ENCODE peak calls at places on chromosomes 6 and 20, in seven cellular contexts. J, A, M, N, B, Q and D are unnamed samples.

GRCh38 chr6:113067612-113068262 is 720.6 kb downstream of the RFPL4B start:
- DNase-seq in N (no peak), A (no peak), M (no peak), B (peak), Q (peak), J (no peak), D (no peak)

GRCh38 chr6:1848752-1849151 is 239.0 kb downstream of the FOXC1 start:
- DNase-seq in N (no peak), M (no peak), B (no peak), Q (no peak), J (no peak), A (no peak), D (no peak)

GRCh38 chr6:38857815-38858214 is 142.7 kb downstream of the DNAH8 start:
- DNase-seq in B (no peak), Q (no peak), M (no peak), N (no peak), J (no peak), A (no peak), D (no peak)

GRCh38 chr20:3380228-3381070 is 27.0 kb downstream of the DNAAF9 start:
- DNase-seq in B (peak), A (no peak), J (no peak), M (no peak), Q (no peak), N (no peak), D (no peak)

GRCh38 chr20:50533464-50533863 is 23.3 kb downstream of the PTPN1 start:
- DNase-seq in B (no peak), N (no peak), Q (no peak), M (no peak), J (no peak), A (no peak), D (no peak)

GRCh38 chr6:35011096-35012041 is 122.3 kb downstream of the ANKS1A start:
- DNase-seq in Q (no peak), M (no peak), A (no peak), J (no peak), B (no peak), N (no peak), D (no peak)

GRCh38 chr20:37327748-37328147 is 18.2 kb upstream of the SRC start:
- DNase-seq in A (peak), B (peak), J (peak), N (no peak), M (no peak), Q (peak), D (no peak)

GRCh38 chr20:17520583-17520982 is 10.6 kb downstream of the BFSP1 start:
- DNase-seq in M (no peak), A (no peak), J (no peak), B (no peak), N (no peak), Q (no peak), D (no peak)

GRCh38 chr20:3193806-3194616 is 10.5 kb downstream of the DDRGK1 start:
- DNase-seq in Q (no peak), A (no peak), B (no peak), J (peak), M (no peak), N (no peak), D (no peak)

GRCh38 chr6:74720923-74721322 is 484.9 kb downstream of the COL12A1 start:
- DNase-seq in Q (no peak), M (no peak), J (no peak), N (no peak), B (no peak), A (no peak), D (peak)

GRCh38 chr6:37137201-37137880 is 32.6 kb upstream of the PIM1 start:
- DNase-seq in B (peak), Q (peak), M (no peak), A (no peak), N (peak), J (no peak), D (peak)

GRCh38 chr6:134379599-134379998 is 61.7 kb upstream of the SGK1 start:
- DNase-seq in N (no peak), B (no peak), A (no peak), M (no peak), J (no peak), Q (no peak), D (no peak)

GRCh38 chr6:20207096-20207454 is 5.2 kb downstream of the MBOAT1 start:
- DNase-seq in B (no peak), M (no peak), Q (no peak), N (no peak), J (no peak), A (no peak), D (no peak)

GRCh38 chr6:1873781-1874180 is 264.1 kb downstream of the FOXC1 start:
- DNase-seq in N (no peak), B (no peak), Q (no peak), A (no peak), J (no peak), M (no peak), D (no peak)

GRCh38 chr20:9035129-9035528 is 33.8 kb upstream of the PLCB4 start:
- DNase-seq in A (peak), J (no peak), N (peak), M (no peak), B (peak), Q (peak), D (peak)

GRCh38 chr20:40459299-40459698 is 229.7 kb downstream of the MAFB start:
- DNase-seq in N (no peak), A (no peak), B (no peak), Q (no peak), M (no peak), J (no peak), D (no peak)

GRCh38 chr20:47741669-47742345 is 43.5 kb downstream of the SULF2 start:
- DNase-seq in B (no peak), J (no peak), M (no peak), Q (no peak), N (no peak), A (no peak), D (no peak)

GRCh38 chr20:32037929-32038328 is 14.1 kb upstream of the HCK start:
- DNase-seq in N (no peak), M (no peak), Q (peak), J (no peak), B (peak), A (no peak), D (peak)

GRCh38 chr6:142152731-142153130 is 5.7 kb downstream of the VTA1 start:
- DNase-seq in A (no peak), N (peak), B (peak), Q (peak), J (no peak), M (no peak), D (peak)

GRCh38 chr6:142367061-142367460 is 65.3 kb downstream of the ADGRG6 start:
- DNase-seq in B (no peak), M (no peak), J (no peak), A (no peak), N (no peak), Q (no peak), D (no peak)

GRCh38 chr6:139547082-139547776 is 172.8 kb upstream of the CITED2 start:
- DNase-seq in N (no peak), Q (peak), J (no peak), A (no peak), B (no peak), M (no peak), D (no peak)

GRCh38 chr20:3749689-3750639 is 17.5 kb downstream of the HSPA12B start:
- DNase-seq in B (no peak), M (no peak), N (no peak), A (no peak), Q (no peak), J (no peak), D (peak)

GRCh38 chr20:21026951-21027350 is 79.2 kb downstream of the LINC00237 start:
- DNase-seq in J (no peak), N (no peak), Q (no peak), B (no peak), A (no peak), M (no peak), D (no peak)

GRCh38 chr20:60993647-60994046 is 258.4 kb upstream of the CDH4 start:
- DNase-seq in B (peak), J (no peak), A (no peak), M (no peak), Q (no peak), N (no peak), D (no peak)
- TF ChIP-seq CTCF in B (peak), J (no peak), A (no peak), M (no peak), Q (no peak), N (peak), D (no peak)

GRCh38 chr20:62326959-62327725 is 24.3 kb downstream of the ADRM1 start:
- DNase-seq in N (no peak), B (no peak), M (no peak), Q (no peak), J (no peak), A (no peak), D (no peak)
- TF ChIP-seq CTCF in N (no peak), B (no peak), M (no peak), Q (no peak), J (no peak), A (no peak), D (no peak)

GRCh38 chr20:45305262-45305661 is 1.4 kb upstream of the RBPJL start:
- DNase-seq in Q (no peak), B (no peak), M (no peak), A (peak), J (no peak), N (no peak), D (no peak)
- TF ChIP-seq CTCF in Q (no peak), B (no peak), M (no peak), A (no peak), J (no peak), N (peak), D (peak)

GRCh38 chr6:152636675-152637421 is at the start of gene SYNE1:
- DNase-seq in N (no peak), J (peak), A (peak), Q (peak), B (peak), M (no peak), D (peak)

GRCh38 chr6:152637422-152638047 is 373 bp upstream of the SYNE1 start:
- DNase-seq in M (no peak), B (peak), A (no peak), N (no peak), Q (peak), J (no peak), D (no peak)

GRCh38 chr6:152648090-152648489 is 10.9 kb upstream of the SYNE1 start:
- DNase-seq in M (no peak), J (no peak), Q (peak), N (no peak), B (peak), A (no peak), D (no peak)

GRCh38 chr6:152642578-152643375 is 5.6 kb upstream of the SYNE1 start:
- DNase-seq in B (peak), J (peak), N (no peak), A (peak), M (peak), Q (peak), D (peak)
- TF ChIP-seq CTCF in B (peak), J (peak), N (peak), A (peak), M (peak), Q (peak), D (peak)

GRCh38 chr6:33763483-33763882 is 16.8 kb upstream of the IP6K3 start:
- DNase-seq in A (no peak), Q (no peak), N (no peak), M (no peak), B (no peak), J (no peak), D (no peak)

GRCh38 chr6:33761581-33761921 is 14.8 kb upstream of the IP6K3 start:
- DNase-seq in N (no peak), B (no peak), A (no peak), M (no peak), J (no peak), Q (no peak), D (no peak)

GRCh38 chr6:33764036-33764435 is 17.3 kb upstream of the IP6K3 start:
- DNase-seq in M (no peak), B (no peak), A (no peak), Q (no peak), N (no peak), J (no peak), D (no peak)

GRCh38 chr6:33762713-33763112 is 16.0 kb upstream of the IP6K3 start:
- DNase-seq in Q (no peak), B (peak), A (no peak), M (no peak), J (no peak), N (no peak), D (no peak)

GRCh38 chr6:33761922-33762629 is 15.4 kb upstream of the IP6K3 start:
- DNase-seq in B (peak), A (no peak), N (no peak), M (peak), Q (peak), J (peak), D (peak)
- TF ChIP-seq CTCF in B (peak), A (peak), N (peak), M (peak), Q (peak), J (peak), D (peak)

GRCh38 chr20:53751394-53752368 is 158.0 kb upstream of the ZNF217 start:
- DNase-seq in Q (peak), M (no peak), A (no peak), J (no peak), B (no peak), N (no peak), D (peak)
- TF ChIP-seq CTCF in Q (no peak), M (no peak), A (no peak), J (no peak), B (no peak), N (no peak), D (no peak)

DNA sequence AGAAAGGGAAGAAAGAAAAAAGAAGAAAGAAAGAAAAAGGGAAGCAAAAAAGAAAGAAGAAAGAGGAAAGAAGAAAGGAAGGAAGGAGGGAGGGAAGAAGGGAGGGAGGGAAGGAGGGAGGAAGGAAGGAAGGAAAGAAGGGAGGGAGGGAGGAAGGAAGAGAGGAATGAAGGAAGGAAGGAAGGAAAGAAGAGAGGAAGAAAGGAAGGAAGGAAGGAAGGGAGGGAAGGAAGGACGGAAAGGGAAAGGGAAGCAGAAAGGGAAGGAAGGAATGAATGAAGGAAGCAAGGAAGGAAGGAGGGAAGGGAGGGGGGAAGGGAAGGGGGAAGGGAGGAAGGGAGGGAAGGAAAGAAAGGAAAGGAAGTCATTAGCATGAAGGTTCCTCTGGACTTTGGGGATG is 452.9 kb downstream of the TFAP2B start:
- DNase-seq in N (no peak), J (no peak), Q (no peak), A (no peak), M (no peak), B (no peak), D (no peak)
- TF ChIP-seq CTCF in N (no peak), J (no peak), Q (no peak), A (no peak), M (no peak), B (no peak), D (no peak)

GRCh38 chr6:30939473-30939872 is 1.3 kb upstream of the MUCL3 start:
- DNase-seq in A (no peak), N (no peak), B (no peak), M (no peak), Q (peak), J (no peak), D (no peak)

GRCh38 chr6:30940361-30941001 is at the start of gene MUCL3:
- DNase-seq in J (no peak), B (no peak), N (no peak), Q (no peak), M (no peak), A (no peak), D (no peak)

GRCh38 chr6:30944051-30944450 is 3.3 kb downstream of the MUCL3 start:
- DNase-seq in M (no peak), J (no peak), A (no peak), N (no peak), B (no peak), Q (no peak), D (no peak)

GRCh38 chr6:30945281-30945680 is 4.5 kb downstream of the MUCL3 start:
- DNase-seq in Q (no peak), J (no peak), M (no peak), B (no peak), A (no peak), N (no peak), D (no peak)

DNA sequence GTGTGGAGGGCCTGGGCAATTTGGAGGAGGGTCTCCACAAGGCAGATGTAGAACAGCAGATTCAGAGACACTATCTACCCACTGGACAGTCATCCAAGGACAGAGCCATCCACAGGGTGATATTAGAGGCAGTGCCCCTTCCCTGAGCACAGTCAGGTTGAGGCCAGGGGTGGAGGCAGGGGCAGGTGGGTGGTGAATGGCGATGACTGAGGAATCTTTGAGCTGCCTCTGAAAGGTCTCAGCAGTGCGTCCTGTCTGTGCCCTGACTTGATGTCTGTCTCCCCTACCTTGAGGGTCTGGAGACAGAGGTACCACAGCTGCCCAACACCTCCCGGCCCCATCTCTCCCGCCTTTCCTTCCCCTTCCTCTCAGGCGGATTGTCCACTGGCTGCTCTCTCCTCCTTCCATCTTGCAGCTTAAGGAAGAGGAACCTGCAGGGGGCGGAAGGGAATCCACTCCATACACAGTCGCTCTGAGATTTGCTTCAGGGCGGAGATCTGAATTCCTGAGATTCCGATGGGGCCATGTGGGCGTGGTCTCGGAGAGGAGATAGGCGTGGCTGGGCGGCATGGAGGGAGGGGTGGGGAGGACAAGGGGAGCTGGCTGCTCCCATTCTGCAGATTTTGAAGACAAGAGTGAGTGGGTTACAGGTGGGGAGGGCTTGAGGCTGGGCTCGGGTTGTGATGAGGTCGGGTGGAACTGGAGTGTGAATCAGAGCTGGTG is 1.7 kb downstream of the MUCL3 start:
- DNase-seq in B (peak), J (peak), Q (peak), A (no peak), M (no peak), N (peak), D (peak)
- TF ChIP-seq CTCF in B (peak), J (peak), Q (peak), A (no peak), M (no peak), N (peak), D (peak)

DNA sequence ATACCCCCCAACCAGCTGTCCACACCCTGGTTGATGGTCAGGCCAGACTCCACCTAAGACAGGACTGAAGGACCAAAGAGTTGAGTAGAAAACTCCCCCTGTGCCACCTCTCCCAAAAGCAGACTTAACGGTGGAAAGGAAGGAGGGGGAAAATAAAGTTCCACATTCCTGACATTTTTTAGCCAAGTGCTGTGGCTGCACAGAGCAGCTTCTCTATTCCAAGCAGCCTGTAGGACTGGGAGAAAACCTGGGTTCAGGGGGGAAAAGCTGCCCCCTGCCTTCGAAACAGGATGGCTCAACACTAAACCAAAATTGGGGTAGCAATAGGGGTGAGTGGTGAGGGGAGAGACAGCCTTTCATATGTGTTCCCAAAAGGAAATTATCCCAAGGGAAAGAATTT is 3.6 kb downstream of the TRAM2 start:
- DNase-seq in B (no peak), Q (peak), A (no peak), N (no peak), J (no peak), M (no peak), D (no peak)
- TF ChIP-seq CTCF in B (peak), Q (peak), A (no peak), N (peak), J (no peak), M (no peak), D (no peak)